ENCODE peak calls at places on chromosome 5, in eight cellular contexts. A is CD8-positive, alpha-beta T cell; I is fibroblast of pulmonary artery; D is transverse colon; T is AG09319; X is CD4-positive, alpha-beta T cell; K is neural crest cell; S is pancreas. G is an unnamed sample.

GRCh38 chr5:154267516-154267915 is 77.0 kb downstream of the GALNT10 start:
- DNase-seq in A (no peak), I (no peak), D (no peak), T (no peak), X (no peak), K (no peak), S (no peak), G (no peak)

GRCh38 chr5:54985301-54986268 is at the start of gene ESM1:
- DNase-seq in A (no peak), I (peak), D (no peak), T (peak), X (no peak), K (no peak), S (no peak), G (peak)

GRCh38 chr5:152113401-152113800 is 188.8 kb upstream of the GLRA1 start:
- DNase-seq in A (peak), I (no peak), D (no peak), T (no peak), X (peak), K (no peak), S (no peak), G (peak)

GRCh38 chr5:143037071-143037470 is 266.9 kb downstream of the ARHGAP26 start:
- DNase-seq in A (no peak), I (no peak), D (no peak), T (no peak), X (no peak), K (no peak), S (peak), G (no peak)

GRCh38 chr5:148973455-148973854 is 89.4 kb downstream of the SH3TC2 start:
- DNase-seq in A (no peak), I (peak), D (no peak), T (no peak), X (no peak), K (no peak), S (no peak), G (no peak)

GRCh38 chr5:60209146-60209840 is 315.8 kb upstream of the PDE4D start:
- DNase-seq in A (no peak), I (peak), D (no peak), T (no peak), X (no peak), K (no peak), S (no peak), G (no peak)

GRCh38 chr5:38670878-38671277 is 114.4 kb upstream of the LIFR start:
- DNase-seq in A (no peak), I (peak), D (no peak), T (no peak), X (no peak), K (no peak), S (no peak), G (peak)

GRCh38 chr5:132444061-132444460 is 46.5 kb downstream of the IRF1 start:
- DNase-seq in A (no peak), I (no peak), D (no peak), T (no peak), X (no peak), K (no peak), S (no peak), G (no peak)

GRCh38 chr5:31962928-31963327 is 211.2 kb downstream of the GOLPH3 start:
- DNase-seq in A (no peak), I (no peak), D (no peak), T (no peak), X (no peak), K (no peak), S (no peak), G (peak)

GRCh38 chr5:9196403-9197224 is 349.3 kb downstream of the SEMA5A start:
- DNase-seq in A (no peak), I (peak), D (no peak), T (no peak), X (no peak), K (no peak), S (no peak), G (peak)

GRCh38 chr5:958701-959571 is 49.7 kb upstream of the NKD2 start:
- DNase-seq in A (no peak), I (peak), D (peak), T (no peak), X (no peak), K (no peak), S (no peak), G (no peak)

GRCh38 chr5:111857067-111857466 is 100.1 kb upstream of the NREP start:
- DNase-seq in A (no peak), I (peak), D (no peak), T (no peak), X (no peak), K (no peak), S (no peak), G (no peak)

GRCh38 chr5:129991780-129992179 is 87.5 kb downstream of the CHSY3 start:
- DNase-seq in A (no peak), I (no peak), D (no peak), T (no peak), X (no peak), K (no peak), S (no peak), G (no peak)

GRCh38 chr5:71697967-71698366 is 21.1 kb upstream of the CARTPT start:
- DNase-seq in A (no peak), I (no peak), D (no peak), T (no peak), X (no peak), K (no peak), S (no peak), G (no peak)

GRCh38 chr5:159135896-159136531 is 36.3 kb upstream of the EBF1 start:
- DNase-seq in A (no peak), I (peak), D (no peak), T (peak), X (no peak), K (no peak), S (no peak), G (peak)

GRCh38 chr5:116388564-116389258 is 185.9 kb downstream of the SEMA6A start:
- DNase-seq in A (no peak), I (no peak), D (no peak), T (no peak), X (no peak), K (no peak), S (no peak), G (no peak)

GRCh38 chr5:157491471-157491870 is 31.5 kb downstream of the NIPAL4 start:
- DNase-seq in A (no peak), I (no peak), D (no peak), T (no peak), X (no peak), K (no peak), S (no peak), G (no peak)

GRCh38 chr5:139094154-139095131 is 103.7 kb downstream of the SIL1 start:
- DNase-seq in A (no peak), I (no peak), D (no peak), T (no peak), X (no peak), K (no peak), S (no peak), G (no peak)

GRCh38 chr5:88236866-88237642 is 31.6 kb downstream of the TMEM161B start:
- DNase-seq in A (no peak), I (peak), D (no peak), T (no peak), X (no peak), K (no peak), S (no peak), G (peak)

GRCh38 chr5:173283318-173284288 is 44.6 kb downstream of the STC2 start:
- DNase-seq in A (peak), I (peak), D (peak), T (no peak), X (peak), K (peak), S (peak), G (peak)

GRCh38 chr5:117740268-117740667 is 1165.6 kb upstream of the SEMA6A start:
- DNase-seq in A (no peak), I (no peak), D (no peak), T (no peak), X (no peak), K (no peak), S (no peak), G (no peak)

GRCh38 chr5:164073013-164073535 is 567.7 kb downstream of the MAT2B start:
- DNase-seq in A (no peak), I (peak), D (no peak), T (no peak), X (no peak), K (no peak), S (no peak), G (peak)

GRCh38 chr5:121816164-121816563 is 35.5 kb upstream of the FTMT start:
- DNase-seq in A (no peak), I (no peak), D (no peak), T (no peak), X (no peak), K (no peak), S (no peak), G (no peak)

GRCh38 chr5:79563247-79563590 is 49.0 kb upstream of the TENT2 start:
- DNase-seq in A (no peak), I (no peak), D (no peak), T (no peak), X (no peak), K (no peak), S (no peak), G (no peak)

GRCh38 chr5:155556222-155556621 is 542.7 kb downstream of the KIF4B start:
- DNase-seq in A (no peak), I (no peak), D (no peak), T (no peak), X (no peak), K (no peak), S (no peak), G (no peak)

GRCh38 chr5:53473644-53474043 is 6.8 kb upstream of the FST start:
- DNase-seq in A (no peak), I (no peak), D (no peak), T (no peak), X (no peak), K (no peak), S (no peak), G (no peak)

GRCh38 chr5:36696059-36696673 is 89.8 kb downstream of the SLC1A3 start:
- DNase-seq in A (peak), I (peak), D (peak), T (no peak), X (peak), K (peak), S (peak), G (peak)

GRCh38 chr5:176559683-176560082 is 10.5 kb downstream of the CDHR2 start:
- DNase-seq in A (no peak), I (no peak), D (no peak), T (no peak), X (no peak), K (no peak), S (no peak), G (no peak)

GRCh38 chr5:122846051-122846567 is 696 bp downstream of the SNX24 start:
- DNase-seq in A (no peak), I (peak), D (no peak), T (no peak), X (no peak), K (no peak), S (no peak), G (peak)

GRCh38 chr5:34538026-34538672 is 118.0 kb upstream of the RAI14 start:
- DNase-seq in A (no peak), I (peak), D (no peak), T (no peak), X (no peak), K (no peak), S (peak), G (no peak)
- TF ChIP-seq CTCF in A (no peak), I (peak), D (no peak), T (peak), X (no peak), K (no peak), S (peak), G (peak)

GRCh38 chr5:58714046-58714445 is 131.2 kb downstream of the RAB3C start:
- DNase-seq in A (no peak), I (no peak), D (no peak), T (no peak), X (no peak), K (no peak), S (no peak), G (no peak)

GRCh38 chr5:58711965-58712364 is 129.1 kb downstream of the RAB3C start:
- DNase-seq in A (no peak), I (no peak), D (no peak), T (no peak), X (no peak), K (no peak), S (no peak), G (no peak)

GRCh38 chr5:58716713-58717112 is 133.8 kb downstream of the RAB3C start:
- DNase-seq in A (no peak), I (no peak), D (no peak), T (no peak), X (no peak), K (no peak), S (no peak), G (no peak)

GRCh38 chr5:58717303-58718012 is 134.6 kb downstream of the RAB3C start:
- DNase-seq in A (no peak), I (no peak), D (no peak), T (no peak), X (no peak), K (no peak), S (no peak), G (no peak)

DNA sequence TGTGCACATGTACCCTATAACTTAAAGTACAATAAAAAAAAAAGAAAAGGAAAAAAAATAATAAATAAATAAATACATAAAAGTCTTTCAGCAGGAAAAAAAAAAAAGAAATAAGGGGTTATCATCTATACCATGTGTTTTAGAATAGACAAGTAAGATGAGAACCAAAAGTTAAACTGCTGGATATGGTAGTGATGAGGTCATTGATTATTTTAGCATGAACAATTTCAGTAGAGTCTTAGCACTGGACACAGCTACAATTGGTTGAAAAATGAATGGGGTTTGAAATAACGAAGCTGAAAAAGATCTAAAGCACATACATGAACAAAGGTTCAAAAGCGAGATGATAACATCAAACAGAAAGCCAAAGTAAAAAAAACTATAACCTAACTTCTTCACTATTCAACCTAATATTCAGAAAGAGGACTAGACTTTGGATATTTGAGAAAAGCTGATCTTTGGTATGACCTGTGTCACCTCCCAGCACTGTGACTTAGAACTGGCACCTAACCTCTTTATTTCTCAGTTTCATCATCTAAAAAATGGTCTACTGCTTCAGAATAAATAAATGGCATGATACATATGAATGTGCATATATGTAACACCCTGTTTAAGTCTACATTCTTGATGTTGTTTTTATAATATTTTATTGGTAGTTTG is 133.3 kb downstream of the RAB3C start:
- DNase-seq in A (no peak), I (no peak), D (no peak), T (no peak), X (no peak), K (no peak), S (no peak), G (no peak)
- TF ChIP-seq CTCF in A (no peak), I (no peak), D (no peak), T (no peak), X (no peak), K (no peak), S (no peak), G (no peak)

GRCh38 chr5:113678924-113679575 is 165.6 kb downstream of the YTHDC2 start:
- DNase-seq in A (no peak), I (peak), D (peak), T (no peak), X (no peak), K (peak), S (no peak), G (peak)
- TF ChIP-seq CTCF in A (peak), I (peak), D (peak), T (peak), X (peak), K (peak), S (peak), G (peak)

GRCh38 chr5:145160679-145161078 is 674.5 kb downstream of the PRELID2 start:
- DNase-seq in A (no peak), I (no peak), D (no peak), T (no peak), X (no peak), K (no peak), S (no peak), G (no peak)

GRCh38 chr5:145158654-145159199 is 676.4 kb downstream of the PRELID2 start:
- DNase-seq in A (no peak), I (no peak), D (no peak), T (no peak), X (no peak), K (no peak), S (no peak), G (peak)

GRCh38 chr5:145161384-145161783 is 673.8 kb downstream of the PRELID2 start:
- DNase-seq in A (no peak), I (no peak), D (no peak), T (no peak), X (no peak), K (no peak), S (no peak), G (no peak)

GRCh38 chr5:145162641-145163040 is 672.5 kb downstream of the PRELID2 start:
- DNase-seq in A (no peak), I (no peak), D (no peak), T (no peak), X (no peak), K (no peak), S (no peak), G (no peak)

GRCh38 chr5:145157841-145158240 is 677.3 kb downstream of the PRELID2 start:
- DNase-seq in A (no peak), I (peak), D (no peak), T (no peak), X (no peak), K (no peak), S (no peak), G (peak)
- TF ChIP-seq CTCF in A (no peak), I (no peak), D (no peak), T (no peak), X (no peak), K (no peak), S (no peak), G (no peak)